ENCODE peak calls at places on chromosomes 4 and X, in seven cellular contexts. F, V, W, Y, Z, O and D are unnamed samples.

GRCh38 chrX:31480696-31481095 is 408.9 kb upstream of the FTHL17 start:
- DNase-seq in F (no peak), V (no peak), W (no peak), Y (no peak), Z (no peak), O (no peak), D (no peak)

GRCh38 chr4:101171747-101172146 is 175.6 kb downstream of the PPP3CA start:
- DNase-seq in F (no peak), V (no peak), W (no peak), Y (peak; percentile 80), Z (peak; percentile 48), O (no peak), D (peak; percentile 86)

GRCh38 chr4:148196168-148196567 is 246.0 kb downstream of the NR3C2 start:
- DNase-seq in F (no peak), V (no peak), W (no peak), Y (no peak), Z (no peak), O (no peak), D (no peak)

GRCh38 chr4:98711526-98711925 is 53.1 kb upstream of the TSPAN5 start:
- DNase-seq in F (no peak), V (no peak), W (peak; percentile 37), Y (no peak), Z (no peak), O (no peak), D (no peak)

GRCh38 chr4:65343342-65343741 is 326.9 kb downstream of the EPHA5 start:
- DNase-seq in F (no peak), V (no peak), W (no peak), Y (no peak), Z (no peak), O (no peak), D (no peak)

GRCh38 chr4:73734405-73735070 is 5.8 kb upstream of the CXCL8 start:
- DNase-seq in F (no peak), V (no peak), W (no peak), Y (peak; percentile 86), Z (peak; percentile 33), O (no peak), D (no peak)

GRCh38 chr4:133450813-133451212 is 301.7 kb downstream of the PCDH10 start:
- DNase-seq in F (no peak), V (no peak), W (no peak), Y (no peak), Z (no peak), O (no peak), D (no peak)

GRCh38 chr4:158315706-158316105 is 105.4 kb downstream of the TMEM144 start:
- DNase-seq in F (no peak), V (peak; percentile 47), W (peak; percentile 40), Y (peak; percentile 45), Z (no peak), O (no peak), D (peak; percentile 21)

GRCh38 chr4:82275431-82276423 is 98.1 kb downstream of the HNRNPD start:
- DNase-seq in F (no peak), V (no peak), W (no peak), Y (no peak), Z (peak; percentile 63), O (no peak), D (peak; percentile 16)

GRCh38 chr4:109156346-109156745 is 146.1 kb downstream of the COL25A1 start:
- DNase-seq in F (no peak), V (no peak), W (no peak), Y (no peak), Z (no peak), O (no peak), D (no peak)

GRCh38 chrX:132216283-132216682 is 3.0 kb downstream of the RAP2C start:
- DNase-seq in F (no peak), V (no peak), W (peak; percentile 3), Y (no peak), Z (no peak), O (no peak), D (no peak)

GRCh38 chr4:101155368-101155767 is 192.0 kb downstream of the PPP3CA start:
- DNase-seq in F (no peak), V (no peak), W (no peak), Y (peak; percentile 87), Z (peak; percentile 78), O (no peak), D (peak; percentile 84)

GRCh38 chr4:124940387-124940786 is 227.9 kb upstream of the ANKRD50 start:
- DNase-seq in F (no peak), V (peak; percentile 86), W (peak; percentile 96), Y (peak; percentile 88), Z (peak; percentile 92), O (no peak), D (peak; percentile 97)

GRCh38 chr4:153798901-153799707 is 10.2 kb upstream of the SFRP2 start:
- DNase-seq in F (no peak), V (no peak), W (no peak), Y (no peak), Z (no peak), O (no peak), D (no peak)

GRCh38 chr4:186820371-186820990 is 96.8 kb upstream of the FAT1 start:
- DNase-seq in F (no peak), V (no peak), W (peak; percentile 79), Y (no peak), Z (no peak), O (no peak), D (no peak)

GRCh38 chrX:45850197-45850774 is 649.6 kb upstream of the DIPK2B start:
- DNase-seq in F (no peak), V (no peak), W (no peak), Y (peak; percentile 45), Z (peak; percentile 46), O (no peak), D (peak; percentile 20)

DNA sequence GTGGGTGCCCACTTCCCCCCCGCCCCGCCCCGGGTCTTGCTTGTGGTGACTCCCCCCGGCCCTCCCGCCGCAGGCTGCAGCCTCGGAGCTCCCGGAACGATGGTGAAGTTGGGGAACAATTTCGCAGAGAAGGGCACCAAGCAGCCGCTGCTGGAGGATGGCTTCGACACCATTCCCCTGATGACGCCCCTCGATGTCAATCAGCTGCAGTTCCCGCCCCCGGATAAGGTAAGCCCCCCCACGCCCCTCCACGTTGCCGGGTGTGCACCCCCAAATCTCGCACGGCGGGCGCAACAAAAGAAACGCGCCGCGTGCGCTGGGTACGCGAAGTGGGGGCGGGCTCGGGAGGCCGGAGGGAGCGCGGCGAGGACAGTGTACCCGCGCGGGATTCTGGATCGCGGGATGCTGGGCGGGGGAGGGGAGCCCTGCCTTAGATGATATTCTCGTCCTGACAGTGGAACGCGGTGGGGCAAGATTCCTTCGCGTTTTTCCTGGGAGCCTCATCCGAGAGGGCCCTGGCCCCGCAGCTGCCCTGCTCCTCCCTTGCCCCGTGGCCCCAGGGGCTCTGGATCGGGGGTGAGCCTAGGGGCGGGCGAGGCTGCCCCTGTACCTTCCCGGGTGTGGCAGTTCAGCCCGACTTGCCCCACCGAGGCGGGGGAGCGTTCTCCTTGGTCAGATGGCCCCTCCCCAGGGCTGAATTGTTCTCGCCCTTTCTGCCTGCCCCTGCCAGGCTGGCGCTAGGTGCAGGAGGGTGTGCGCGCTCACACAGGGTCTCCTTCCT is 819 bp downstream of the NSG1 start:
- DNase-seq in F (no peak), V (no peak), W (peak; percentile 19), Y (no peak), Z (no peak), O (no peak), D (no peak)
- H3K27me3 ChIP-seq in F (no peaks in the 10 kb centered on the region), V (peaks cover 73% of the 10 kb centered on the region), W (peaks cover 81% of the 10 kb centered on the region), Y (peaks cover 42% of the 10 kb centered on the region), Z (peaks cover 2% of the 10 kb centered on the region), O (peaks cover 79% of the 10 kb centered on the region), D (no peaks in the 10 kb centered on the region)

GRCh38 chr4:94459462-94460161 is 7.9 kb downstream of the PDLIM5 start:
- DNase-seq in F (no peak), V (no peak), W (no peak), Y (no peak), Z (peak; percentile 48), O (no peak), D (no peak)

GRCh38 chr4:94458682-94459081 is 6.9 kb downstream of the PDLIM5 start:
- DNase-seq in F (no peak), V (no peak), W (no peak), Y (peak; percentile 35), Z (no peak), O (no peak), D (no peak)

GRCh38 chr4:94455081-94455480 is 3.3 kb downstream of the PDLIM5 start:
- DNase-seq in F (peak; percentile 81), V (peak; percentile 42), W (peak; percentile 90), Y (peak; percentile 77), Z (peak; percentile 78), O (peak; percentile 82), D (peak; percentile 70)

GRCh38 chr4:94454405-94454804 is 2.7 kb downstream of the PDLIM5 start:
- DNase-seq in F (no peak), V (no peak), W (peak; percentile 35), Y (peak; percentile 34), Z (peak; percentile 62), O (no peak), D (peak; percentile 76)

DNA sequence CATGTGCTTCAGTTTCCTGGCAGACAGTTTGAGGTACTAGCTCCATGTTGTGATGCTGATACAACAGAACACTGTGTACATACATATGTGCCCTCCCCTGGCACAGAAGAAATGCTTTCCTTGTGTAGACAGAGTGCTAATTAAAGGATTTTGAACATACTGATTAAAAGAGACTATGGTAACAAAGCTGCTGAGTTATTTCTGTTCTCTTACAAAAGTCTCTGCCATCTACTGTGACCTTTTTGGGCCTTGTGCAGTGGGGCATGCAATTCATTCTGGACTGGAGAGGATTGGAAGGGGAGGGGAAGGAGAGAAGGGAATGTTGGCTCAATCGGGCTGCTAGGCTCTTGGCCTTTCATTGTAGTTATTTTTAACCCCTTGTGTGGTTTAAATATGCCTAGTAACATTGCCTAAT is 6.0 kb downstream of the PDLIM5 start:
- DNase-seq in F (no peak), V (no peak), W (peak; percentile 62), Y (no peak), Z (no peak), O (no peak), D (no peak)
- H3K4me3 ChIP-seq in F (no peak overlapping the region), V (no peak overlapping the region), W (peak overlapping the region; percentile 32), Y (peak overlapping the region; percentile 30), Z (peak overlapping the region; percentile 26), O (no peak overlapping the region), D (no peak overlapping the region)

GRCh38 chrX:131068945-131069719 is 11.0 kb downstream of the ARHGAP36 start:
- DNase-seq in F (peak; percentile 50), V (no peak), W (peak; percentile 16), Y (peak; percentile 28), Z (no peak), O (no peak), D (no peak)

GRCh38 chrX:131063613-131064012 is 5.5 kb downstream of the ARHGAP36 start:
- DNase-seq in F (no peak), V (no peak), W (no peak), Y (no peak), Z (no peak), O (no peak), D (no peak)

GRCh38 chrX:131067846-131068745 is 9.9 kb downstream of the ARHGAP36 start:
- DNase-seq in F (no peak), V (no peak), W (no peak), Y (no peak), Z (no peak), O (no peak), D (no peak)

GRCh38 chrX:131067216-131067615 is 9.1 kb downstream of the ARHGAP36 start:
- DNase-seq in F (no peak), V (no peak), W (no peak), Y (no peak), Z (no peak), O (no peak), D (no peak)

GRCh38 chrX:131066237-131066636 is 8.1 kb downstream of the ARHGAP36 start:
- DNase-seq in F (no peak), V (no peak), W (no peak), Y (no peak), Z (no peak), O (no peak), D (no peak)
- TF ChIP-seq CTCF in F (no peak), V (no peak), W (no peak), Y (no peak), Z (no peak), O (no peak), D (no peak)

GRCh38 chrX:85977218-85977617 is 70.1 kb downstream of the CHM start:
- DNase-seq in F (no peak), V (no peak), W (no peak), Y (no peak), Z (no peak), O (no peak), D (no peak)

GRCh38 chrX:85980286-85980685 is 67.1 kb downstream of the CHM start:
- DNase-seq in F (no peak), V (no peak), W (no peak), Y (no peak), Z (no peak), O (no peak), D (no peak)
- H3K27me3 ChIP-seq in F (no peaks in the 10 kb centered on the region), V (no peaks in the 10 kb centered on the region), W (no peaks in the 10 kb centered on the region), Y (no peaks in the 10 kb centered on the region), Z (no peaks in the 10 kb centered on the region), O (no peaks in the 10 kb centered on the region), D (no peaks in the 10 kb centered on the region)